ENCODE peak calls at places on chromosomes 7 and 10, in six cellular contexts. One of them, this sample, is unnamed.

GRCh38 chr10:127939786-127940330 is 33.0 kb downstream of the PTPRE start:
- ATAC-seq in upper lobe of left lung: no peak
- ATAC-seq in GM12878: no peak
- ATAC-seq in A549: no peak
- ATAC-seq in K562: no peak
- ATAC-seq in HepG2: no peak
- ATAC-seq in this sample: no peak

GRCh38 chr10:42753126-42753506 is 29.5 kb upstream of the BMS1 start:
- ATAC-seq in upper lobe of left lung: peak
- ATAC-seq in GM12878: peak
- ATAC-seq in A549: peak
- ATAC-seq in HepG2: no peak
- ATAC-seq in K562: peak
- ATAC-seq in this sample: peak

GRCh38 chr7:143504937-143505297 is 27.2 kb downstream of the TAS2R41 start:
- ATAC-seq in K562: peak
- ATAC-seq in GM12878: no peak
- ATAC-seq in upper lobe of left lung: no peak
- ATAC-seq in A549: no peak
- ATAC-seq in HepG2: no peak
- ATAC-seq in this sample: no peak

GRCh38 chr7:16028103-16028502 is 341.6 kb upstream of the MEOX2 start:
- ATAC-seq in A549: no peak
- ATAC-seq in K562: no peak
- ATAC-seq in upper lobe of left lung: no peak
- ATAC-seq in HepG2: no peak
- ATAC-seq in GM12878: no peak
- ATAC-seq in this sample: peak

GRCh38 chr10:33120700-33121099 is 162.7 kb upstream of the ITGB1 start:
- ATAC-seq in K562: no peak
- ATAC-seq in GM12878: peak
- ATAC-seq in HepG2: no peak
- ATAC-seq in A549: no peak
- ATAC-seq in upper lobe of left lung: no peak
- ATAC-seq in this sample: no peak

GRCh38 chr10:44459677-44460076 is 74.8 kb upstream of the CXCL12 start:
- ATAC-seq in upper lobe of left lung: no peak
- ATAC-seq in K562: no peak
- ATAC-seq in GM12878: no peak
- ATAC-seq in HepG2: no peak
- ATAC-seq in A549: no peak
- ATAC-seq in this sample: no peak

GRCh38 chr7:143499246-143499645 is 21.6 kb downstream of the TAS2R41 start:
- ATAC-seq in upper lobe of left lung: peak
- ATAC-seq in K562: peak
- ATAC-seq in HepG2: no peak
- ATAC-seq in A549: no peak
- ATAC-seq in GM12878: no peak
- ATAC-seq in this sample: peak

GRCh38 chr10:76113952-76114351 is 682.5 kb downstream of the LRMDA start:
- ATAC-seq in GM12878: no peak
- ATAC-seq in K562: no peak
- ATAC-seq in upper lobe of left lung: no peak
- ATAC-seq in HepG2: peak
- ATAC-seq in A549: no peak
- ATAC-seq in this sample: no peak

GRCh38 chr7:48246073-48246472 is 74.8 kb downstream of the ABCA13 start:
- ATAC-seq in upper lobe of left lung: peak
- ATAC-seq in K562: no peak
- ATAC-seq in HepG2: no peak
- ATAC-seq in A549: no peak
- ATAC-seq in GM12878: peak
- ATAC-seq in this sample: no peak

GRCh38 chr10:77577666-77578229 is 59.9 kb downstream of the KCNMA1 start:
- ATAC-seq in upper lobe of left lung: no peak
- ATAC-seq in HepG2: no peak
- ATAC-seq in A549: no peak
- ATAC-seq in GM12878: no peak
- ATAC-seq in K562: no peak
- ATAC-seq in this sample: no peak

GRCh38 chr10:43360086-43360485 is 11.3 kb upstream of the FXYD4 start:
- ATAC-seq in HepG2: no peak
- ATAC-seq in upper lobe of left lung: no peak
- ATAC-seq in GM12878: no peak
- ATAC-seq in A549: no peak
- ATAC-seq in K562: no peak
- ATAC-seq in this sample: no peak

GRCh38 chr10:8581521-8582225 is 527.2 kb downstream of the GATA3 start:
- ATAC-seq in GM12878: peak
- ATAC-seq in HepG2: no peak
- ATAC-seq in upper lobe of left lung: no peak
- ATAC-seq in A549: no peak
- ATAC-seq in K562: no peak
- ATAC-seq in this sample: no peak

GRCh38 chr10:114491419-114491818 is 87.1 kb upstream of the AFAP1L2 start:
- ATAC-seq in upper lobe of left lung: no peak
- ATAC-seq in A549: no peak
- ATAC-seq in K562: no peak
- ATAC-seq in HepG2: no peak
- ATAC-seq in GM12878: no peak
- ATAC-seq in this sample: peak

GRCh38 chr10:77286851-77287250 is 350.8 kb downstream of the KCNMA1 start:
- ATAC-seq in GM12878: no peak
- ATAC-seq in HepG2: no peak
- ATAC-seq in upper lobe of left lung: no peak
- ATAC-seq in K562: no peak
- ATAC-seq in A549: no peak
- ATAC-seq in this sample: no peak

GRCh38 chr7:20417260-20417659 is 86.6 kb downstream of the ITGB8 start:
- ATAC-seq in A549: no peak
- ATAC-seq in K562: no peak
- ATAC-seq in upper lobe of left lung: peak
- ATAC-seq in HepG2: no peak
- ATAC-seq in GM12878: peak
- ATAC-seq in this sample: peak

GRCh38 chr10:123154092-123154942 is at the start of gene BUB3:
- ATAC-seq in upper lobe of left lung: peak
- ATAC-seq in A549: peak
- ATAC-seq in K562: peak
- ATAC-seq in GM12878: peak
- ATAC-seq in HepG2: peak
- ATAC-seq in this sample: peak

GRCh38 chr7:89507034-89507433 is 647.2 kb upstream of the STEAP1 start:
- ATAC-seq in HepG2: no peak
- ATAC-seq in GM12878: no peak
- ATAC-seq in K562: no peak
- ATAC-seq in upper lobe of left lung: no peak
- ATAC-seq in A549: no peak
- ATAC-seq in this sample: no peak

GRCh38 chr7:69928609-69929008 is 330.3 kb downstream of the AUTS2 start:
- ATAC-seq in upper lobe of left lung: no peak
- ATAC-seq in K562: no peak
- ATAC-seq in A549: no peak
- ATAC-seq in GM12878: no peak
- ATAC-seq in HepG2: no peak
- ATAC-seq in this sample: no peak
- H3K27ac ChIP-seq in upper lobe of left lung: no peak
- H3K27ac ChIP-seq in K562: no peak
- H3K27ac ChIP-seq in A549: no peak
- H3K27ac ChIP-seq in GM12878: no peak
- H3K27ac ChIP-seq in HepG2: no peak
- H3K27ac ChIP-seq in this sample: no peak

DNA sequence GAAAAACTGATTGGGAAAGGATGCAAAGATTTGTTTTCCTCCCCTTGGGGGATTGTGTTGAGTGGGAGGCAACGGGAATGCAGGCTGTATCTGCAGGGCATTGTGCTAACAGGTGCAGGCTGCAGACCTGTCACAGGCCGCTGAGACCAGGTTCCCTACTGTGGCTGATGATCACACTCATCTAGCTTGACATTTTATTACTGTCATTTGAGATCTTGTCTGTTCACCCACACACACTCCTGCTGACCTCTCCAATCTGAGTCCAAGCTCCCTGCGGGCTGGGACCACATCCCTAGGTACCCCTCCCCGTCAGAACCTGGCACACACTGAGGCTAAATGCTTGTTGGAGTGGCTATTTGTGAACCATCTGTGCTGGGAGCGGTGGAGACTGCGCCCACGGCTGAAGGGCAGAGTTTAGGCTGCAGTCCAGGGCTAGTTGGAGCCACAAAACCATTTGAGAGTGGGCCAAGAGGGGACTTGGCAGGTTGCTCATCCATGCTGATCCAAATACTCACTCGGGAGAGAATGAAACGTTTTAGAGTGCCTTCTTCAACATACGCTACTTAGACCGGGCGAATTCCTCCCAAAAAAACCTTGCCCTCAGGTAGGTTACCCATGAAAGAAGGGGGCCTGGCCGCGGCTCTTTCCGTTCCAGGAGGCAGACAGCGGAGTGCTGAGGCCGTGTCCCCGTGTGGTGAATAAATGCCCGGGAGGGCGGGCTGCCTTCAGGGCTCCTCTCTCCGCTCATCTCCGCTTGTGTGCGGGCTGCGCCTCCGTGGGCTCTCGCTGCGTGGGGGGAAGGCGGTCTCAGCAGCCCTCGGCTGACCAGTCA is 164.4 kb downstream of the RGS10 start:
- ATAC-seq in K562: no peak
- ATAC-seq in GM12878: no peak
- ATAC-seq in HepG2: no peak
- ATAC-seq in upper lobe of left lung: peak
- ATAC-seq in A549: no peak
- ATAC-seq in this sample: no peak
- TF ChIP-seq EP300 in K562: no peak
- TF ChIP-seq EP300 in GM12878: no peak
- TF ChIP-seq EP300 in HepG2: no peak
- TF ChIP-seq EP300 in upper lobe of left lung: no peak
- TF ChIP-seq EP300 in A549: no peak
- TF ChIP-seq EP300 in this sample: no peak

DNA sequence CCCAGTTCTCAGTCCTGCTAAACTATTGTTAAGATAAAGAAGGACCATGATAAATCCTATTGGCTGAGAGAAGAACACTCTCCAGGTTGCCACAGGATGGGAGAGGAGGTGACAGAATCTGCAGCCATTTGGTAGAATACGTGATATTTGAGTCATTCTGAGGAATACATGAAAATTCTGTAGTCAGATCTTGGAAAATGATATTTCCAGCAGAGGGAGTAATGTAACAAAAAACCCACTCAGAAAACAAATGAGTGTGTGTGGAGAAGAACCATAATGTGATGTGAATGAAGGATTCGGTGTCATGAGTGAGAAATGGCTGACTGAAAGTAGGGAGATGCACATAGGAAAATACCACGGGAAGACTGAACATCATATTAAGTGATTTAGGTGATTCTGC is 128.5 kb upstream of the PFKP start:
- ATAC-seq in HepG2: no peak
- ATAC-seq in K562: no peak
- ATAC-seq in GM12878: no peak
- ATAC-seq in upper lobe of left lung: no peak
- ATAC-seq in A549: peak
- ATAC-seq in this sample: no peak
- TF ChIP-seq CTCF in HepG2: peak
- TF ChIP-seq CTCF in K562: no peak
- TF ChIP-seq CTCF in GM12878: no peak
- TF ChIP-seq CTCF in upper lobe of left lung: no peak
- TF ChIP-seq CTCF in A549: peak
- TF ChIP-seq CTCF in this sample: no peak

GRCh38 chr7:82602066-82602465 is 158.5 kb upstream of the CACNA2D1 start:
- ATAC-seq in A549: no peak
- ATAC-seq in K562: no peak
- ATAC-seq in GM12878: no peak
- ATAC-seq in HepG2: no peak
- ATAC-seq in upper lobe of left lung: no peak
- ATAC-seq in this sample: no peak

GRCh38 chr7:82600601-82601000 is 157.0 kb upstream of the CACNA2D1 start:
- ATAC-seq in K562: no peak
- ATAC-seq in HepG2: no peak
- ATAC-seq in upper lobe of left lung: no peak
- ATAC-seq in A549: peak
- ATAC-seq in GM12878: peak
- ATAC-seq in this sample: no peak

GRCh38 chr7:82598958-82599357 is 155.4 kb upstream of the CACNA2D1 start:
- ATAC-seq in GM12878: peak
- ATAC-seq in upper lobe of left lung: no peak
- ATAC-seq in A549: no peak
- ATAC-seq in K562: no peak
- ATAC-seq in HepG2: no peak
- ATAC-seq in this sample: no peak

GRCh38 chr7:82595176-82595575 is 151.6 kb upstream of the CACNA2D1 start:
- ATAC-seq in HepG2: no peak
- ATAC-seq in upper lobe of left lung: no peak
- ATAC-seq in K562: no peak
- ATAC-seq in GM12878: no peak
- ATAC-seq in A549: no peak
- ATAC-seq in this sample: no peak

GRCh38 chr7:82599910-82600309 is 156.3 kb upstream of the CACNA2D1 start:
- ATAC-seq in HepG2: no peak
- ATAC-seq in K562: no peak
- ATAC-seq in A549: no peak
- ATAC-seq in GM12878: no peak
- ATAC-seq in upper lobe of left lung: no peak
- ATAC-seq in this sample: no peak
- H3K27ac ChIP-seq in HepG2: no peak
- H3K27ac ChIP-seq in K562: no peak
- H3K27ac ChIP-seq in A549: no peak
- H3K27ac ChIP-seq in GM12878: no peak
- H3K27ac ChIP-seq in upper lobe of left lung: no peak
- H3K27ac ChIP-seq in this sample: no peak

DNA sequence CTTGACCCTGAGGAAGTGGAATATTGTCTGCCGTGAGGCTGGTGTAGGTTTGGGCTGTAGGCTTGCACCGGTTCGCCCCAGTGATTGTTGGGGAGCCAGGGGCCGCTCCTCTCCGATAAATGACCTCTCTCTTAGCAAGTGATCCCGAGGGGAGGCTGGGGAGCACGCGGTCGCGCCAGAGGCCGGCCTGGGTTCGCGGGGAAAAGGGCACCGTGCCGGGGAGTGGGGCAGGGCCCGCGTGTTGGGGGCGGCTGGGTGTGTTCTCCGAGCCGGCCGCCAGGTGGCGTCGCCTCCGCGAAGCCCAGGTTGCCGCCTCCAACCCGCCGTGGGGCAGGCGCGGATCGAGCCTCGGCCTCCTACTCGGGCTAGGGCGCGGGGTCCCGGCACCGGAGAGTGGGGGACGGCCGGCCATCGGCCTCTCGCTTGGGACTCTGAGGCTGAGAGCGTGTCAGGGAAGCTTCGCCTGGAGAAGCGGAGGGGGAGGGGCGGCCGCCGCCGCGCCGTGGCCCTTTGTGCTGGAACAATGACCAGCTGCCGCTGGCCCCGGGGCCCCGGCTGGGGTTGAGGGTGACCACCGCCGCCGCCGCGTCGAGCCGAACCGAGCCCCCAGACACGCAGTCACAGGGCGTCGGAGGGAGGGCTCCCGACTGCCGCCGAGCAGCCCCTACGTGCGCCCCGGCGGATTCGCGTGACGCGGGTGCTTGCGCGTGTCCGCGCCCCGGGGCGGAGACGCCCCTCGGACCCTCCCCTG is 442 bp upstream of the LZTS2 start:
- ATAC-seq in A549: peak
- ATAC-seq in GM12878: peak
- ATAC-seq in K562: peak
- ATAC-seq in upper lobe of left lung: peak
- ATAC-seq in HepG2: peak
- ATAC-seq in this sample: peak
- TF ChIP-seq EP300 in A549: no peak
- TF ChIP-seq EP300 in GM12878: no peak
- TF ChIP-seq EP300 in K562: no peak
- TF ChIP-seq EP300 in upper lobe of left lung: peak
- TF ChIP-seq EP300 in HepG2: no peak
- TF ChIP-seq EP300 in this sample: no peak

This sample was measured in gastroesophageal sphincter.